ENCODE peak calls at places on chromosomes 4 and X, in nine cellular contexts. I is NCI-H524 treated with DMSO at 0.1 percent for 48 hours, B is B cell, L is fibroblast of pulmonary artery, J is mucosa of descending colon, P is RWPE1, U is posterior cingulate gyrus, G is neuronal stem cell, A is T follicular helper cell. Q is an unnamed sample.

GRCh38 chrX:17682259-17682658 is 55.0 kb upstream of the SCML1 start:
- DNase-seq in I (no peak), B (no peak), L (no peak), J (no peak), P (no peak), U (no peak), G (no peak), A (no peak), Q (no peak)

GRCh38 chrX:12946838-12947544 is 27.9 kb upstream of the TMSB4X start:
- DNase-seq in I (peak; percentile 42), B (peak; percentile 63), L (peak; percentile 93), J (peak; percentile 87), P (peak; percentile 49), U (no peak), G (peak; percentile 67), A (peak; percentile 70), Q (no peak)

GRCh38 chr4:152965614-152966013 is 29.5 kb downstream of the FHDC1 start:
- DNase-seq in I (no peak), B (no peak), L (no peak), J (no peak), P (no peak), U (no peak), G (no peak), A (no peak), Q (no peak)

GRCh38 chr4:184250795-184251679 is 33.4 kb upstream of the ENPP6 start:
- DNase-seq in I (peak; percentile 43), B (no peak), L (peak; percentile 70), J (no peak), P (peak; percentile 28), U (no peak), G (peak; percentile 24), A (no peak), Q (no peak)

GRCh38 chr4:7358100-7358735 is 76.5 kb downstream of the PSAPL1 start:
- DNase-seq in I (peak; percentile 93), B (peak; percentile 10), L (peak; percentile 68), J (no peak), P (peak; percentile 67), U (peak; percentile 80), G (no peak), A (no peak), Q (no peak)

GRCh38 chr4:113292371-113293042 is 243.1 kb downstream of the ANK2 start:
- DNase-seq in I (peak; percentile 87), B (no peak), L (peak; percentile 43), J (peak; percentile 44), P (no peak), U (peak; percentile 86), G (peak; percentile 57), A (no peak), Q (no peak)

GRCh38 chr4:122776916-122777315 is 44.4 kb downstream of the BBS12 start:
- DNase-seq in I (no peak), B (no peak), L (peak; percentile 49), J (peak; percentile 64), P (peak; percentile 29), U (no peak), G (no peak), A (no peak), Q (no peak)

GRCh38 chrX:41559662-41560061 is 112.5 kb downstream of the NYX start:
- DNase-seq in I (no peak), B (no peak), L (peak; percentile 90), J (peak; percentile 11), P (no peak), U (no peak), G (no peak), A (no peak), Q (no peak)

GRCh38 chr4:174757736-174758135 is 71.3 kb downstream of the GLRA3 start:
- DNase-seq in I (no peak), B (no peak), L (no peak), J (no peak), P (no peak), U (no peak), G (no peak), A (no peak), Q (no peak)

GRCh38 chr4:132063829-132064228 is 1085.3 kb upstream of the PCDH10 start:
- DNase-seq in I (no peak), B (no peak), L (peak; percentile 84), J (no peak), P (no peak), U (no peak), G (no peak), A (no peak), Q (no peak)

GRCh38 chrX:39559229-39559628 is 538.5 kb downstream of the BCOR start:
- DNase-seq in I (no peak), B (no peak), L (no peak), J (no peak), P (peak; percentile 10), U (no peak), G (no peak), A (no peak), Q (peak; percentile 52)

GRCh38 chrX:22192419-22193086 is 80.2 kb upstream of the CBLL2 start:
- DNase-seq in I (no peak), B (peak; percentile 49), L (peak; percentile 65), J (peak; percentile 62), P (peak; percentile 31), U (peak; percentile 86), G (peak; percentile 23), A (peak; percentile 35), Q (peak; percentile 1)

GRCh38 chrX:54358424-54359211 is 772 bp upstream of the WNK3 start:
- DNase-seq in I (peak; percentile 62), B (peak; percentile 40), L (peak; percentile 61), J (peak; percentile 11), P (peak; percentile 32), U (peak; percentile 93), G (peak; percentile 91), A (peak; percentile 14), Q (no peak)

GRCh38 chrX:150092549-150092948 is 154.3 kb upstream of the EOLA2 start:
- DNase-seq in I (no peak), B (no peak), L (no peak), J (no peak), P (no peak), U (no peak), G (no peak), A (no peak), Q (no peak)

GRCh38 chr4:8586671-8587468 is 5.7 kb upstream of the CPZ start:
- DNase-seq in I (no peak), B (no peak), L (no peak), J (no peak), P (no peak), U (peak; percentile 73), G (no peak), A (no peak), Q (no peak)

GRCh38 chr4:148834804-148835598 is 392.8 kb upstream of the NR3C2 start:
- DNase-seq in I (no peak), B (no peak), L (peak; percentile 73), J (no peak), P (no peak), U (peak; percentile 60), G (no peak), A (no peak), Q (no peak)

GRCh38 chr4:81665050-81665449 is 193.3 kb upstream of the RASGEF1B start:
- DNase-seq in I (no peak), B (no peak), L (no peak), J (no peak), P (no peak), U (no peak), G (no peak), A (no peak), Q (no peak)

GRCh38 chrX:16869393-16870094 is 618 bp downstream of the RBBP7 start:
- DNase-seq in I (no peak), B (peak; percentile 52), L (peak; percentile 18), J (peak; percentile 20), P (peak; percentile 5), U (no peak), G (peak; percentile 17), A (peak; percentile 22), Q (no peak)

GRCh38 chr4:42627887-42628646 is 28.8 kb downstream of the ATP8A1 start:
- DNase-seq in I (no peak), B (peak; percentile 84), L (peak; percentile 4), J (peak; percentile 48), P (no peak), U (peak; percentile 81), G (no peak), A (peak; percentile 18), Q (no peak)

GRCh38 chr4:68906238-68907137 is 45.1 kb downstream of the UGT2A3 start:
- DNase-seq in I (no peak), B (no peak), L (peak; percentile 10), J (peak; percentile 28), P (no peak), U (no peak), G (peak; percentile 5), A (no peak), Q (no peak)

GRCh38 chr4:98851806-98852205 is 77.1 kb downstream of the EIF4E start:
- DNase-seq in I (no peak), B (no peak), L (peak; percentile 52), J (no peak), P (no peak), U (no peak), G (no peak), A (no peak), Q (no peak)

GRCh38 chr4:146638801-146639351 is at the start of gene POU4F2:
- DNase-seq in I (no peak), B (no peak), L (peak; percentile 13), J (no peak), P (peak; percentile 13), U (peak; percentile 71), G (no peak), A (no peak), Q (no peak)

GRCh38 chr4:88244056-88244455 is 40.3 kb downstream of the PPM1K start:
- DNase-seq in I (no peak), B (no peak), L (no peak), J (no peak), P (no peak), U (no peak), G (no peak), A (no peak), Q (no peak)

GRCh38 chrX:1392376-1393130 is 640 bp upstream of the SLC25A6 start:
- DNase-seq in I (no peak), B (peak; percentile 54), L (peak; percentile 67), J (peak; percentile 77), P (peak; percentile 45), U (no peak), G (no peak), A (no peak), Q (no peak)

GRCh38 chr4:145805490-145805889 is 125.5 kb downstream of the C4orf51 start:
- DNase-seq in I (no peak), B (no peak), L (peak; percentile 53), J (no peak), P (no peak), U (no peak), G (no peak), A (no peak), Q (no peak)

GRCh38 chr4:3189459-3189858 is 59.5 kb upstream of the MSANTD1 start:
- DNase-seq in I (no peak), B (no peak), L (no peak), J (no peak), P (no peak), U (no peak), G (no peak), A (no peak), Q (no peak)

GRCh38 chr4:150874386-150875226 is 140.5 kb downstream of the LRBA start:
- DNase-seq in I (no peak), B (no peak), L (peak; percentile 40), J (no peak), P (no peak), U (peak; percentile 88), G (no peak), A (no peak), Q (no peak)

GRCh38 chr4:22987861-22988260 is 295.1 kb downstream of the GBA3 start:
- DNase-seq in I (no peak), B (no peak), L (peak; percentile 31), J (no peak), P (no peak), U (peak; percentile 48), G (no peak), A (no peak), Q (no peak)

GRCh38 chrX:40538391-40538790 is 42.4 kb upstream of the ATP6AP2 start:
- DNase-seq in I (no peak), B (no peak), L (no peak), J (peak; percentile 4), P (no peak), U (no peak), G (no peak), A (no peak), Q (no peak)

GRCh38 chr4:187073820-187074219 is 350.2 kb upstream of the FAT1 start:
- DNase-seq in I (no peak), B (no peak), L (no peak), J (no peak), P (no peak), U (no peak), G (no peak), A (no peak), Q (no peak)

GRCh38 chr4:68319040-68319439 is 30.9 kb downstream of the YTHDC1 start:
- DNase-seq in I (no peak), B (no peak), L (no peak), J (no peak), P (no peak), U (no peak), G (no peak), A (no peak), Q (no peak)

Q was measured in keratinocyte.